ENCODE peak calls at places on chromosomes 6 and 20, in six cellular contexts. D is DMS153, C is NCI-H2029, P is NCI-H2171, G is iPS-NIHi11, B is T-cell. Z is an unnamed sample.

GRCh38 chr20:20440473-20440872 is 72.6 kb downstream of the INSM1 start:
- DNase-seq in B (no peak), D (no peak), G (no peak), P (peak), C (no peak), Z (no peak)

GRCh38 chr6:63788569-63788968 is 153.0 kb downstream of the PHF3 start:
- DNase-seq in B (no peak), G (peak), D (no peak), C (no peak), P (no peak), Z (no peak)

GRCh38 chr6:15313367-15313766 is 67.5 kb downstream of the JARID2 start:
- DNase-seq in P (no peak), B (no peak), G (no peak), C (no peak), D (no peak), Z (no peak)

GRCh38 chr6:157116420-157116819 is 206.9 kb downstream of the TMEM242 start:
- DNase-seq in G (no peak), B (no peak), D (no peak), C (no peak), P (no peak), Z (peak)

GRCh38 chr6:53582963-53583362 is 38.1 kb upstream of the GCLC start:
- DNase-seq in B (no peak), C (no peak), G (no peak), P (no peak), D (no peak), Z (no peak)

GRCh38 chr6:1554241-1554880 is 55.4 kb upstream of the FOXC1 start:
- DNase-seq in B (no peak), P (no peak), C (no peak), G (no peak), D (no peak), Z (no peak)

GRCh38 chr20:62595491-62595890 is 46.8 kb upstream of the SLCO4A1 start:
- DNase-seq in P (no peak), B (no peak), C (no peak), D (peak), G (peak), Z (no peak)

GRCh38 chr20:19387251-19387650 is 174.8 kb downstream of the SLC24A3 start:
- DNase-seq in G (no peak), D (no peak), C (no peak), P (no peak), B (no peak), Z (no peak)

GRCh38 chr20:38449046-38449445 is 13.9 kb upstream of the SNHG17 start:
- DNase-seq in C (no peak), D (no peak), G (no peak), B (no peak), P (no peak), Z (no peak)

GRCh38 chr6:168499045-168499650 is 58.2 kb downstream of the SMOC2 start:
- DNase-seq in B (no peak), P (no peak), D (no peak), C (no peak), G (no peak), Z (no peak)

GRCh38 chr20:50514750-50515149 is 4.6 kb downstream of the PTPN1 start:
- DNase-seq in D (no peak), C (no peak), B (no peak), G (no peak), P (no peak), Z (no peak)

GRCh38 chr20:13464702-13465101 is 174.0 kb downstream of the TASP1 start:
- DNase-seq in C (no peak), D (no peak), G (no peak), B (no peak), P (no peak), Z (no peak)

GRCh38 chr6:19873031-19873430 is 35.9 kb downstream of the ID4 start:
- DNase-seq in B (no peak), G (peak), P (no peak), C (no peak), D (no peak), Z (peak)

GRCh38 chr6:37491161-37491829 is 8.4 kb downstream of the CCDC167 start:
- DNase-seq in B (no peak), D (no peak), P (no peak), G (no peak), C (no peak), Z (peak)

GRCh38 chr20:43766917-43767316 is 40.1 kb upstream of the GTSF1L start:
- DNase-seq in G (no peak), P (no peak), B (no peak), C (no peak), D (no peak), Z (no peak)

GRCh38 chr20:37378785-37379598 is 33.1 kb downstream of the SRC start:
- DNase-seq in G (no peak), D (no peak), B (no peak), P (no peak), C (peak), Z (no peak)